ENCODE peak calls at places on chromosomes 3 and 15, in nine cellular contexts. Q is GM04503; X is CD4-positive, alpha-beta T cell; P is NCI-H1417; V is stimulated activated CD8-positive, alpha-beta memory T cell treated with anti-CD3 and anti-CD28 coated beads, Interleukin-2, amount 100 ng/mL, for 48 hours; K is NAMALWA; O is Daoy; F is type B pancreatic cell; R is fibroblast of the conjunctiva. G is an unnamed sample.

GRCh38 chr3:126523745-126524428 is at the start of gene CHST13:
- DNase-seq in R (no peak), O (peak), Q (no peak), F (no peak), K (no peak), P (peak), X (no peak), V (no peak), G (peak)

GRCh38 chr15:51735611-51736010 is 1.8 kb downstream of the LYSMD2 start:
- DNase-seq in K (peak), Q (no peak), R (no peak), P (no peak), X (peak), F (no peak), V (no peak), O (no peak), G (no peak)

GRCh38 chr15:30903497-30904187 is at the start of gene FAN1:
- DNase-seq in F (peak), P (peak), K (no peak), O (peak), R (peak), Q (peak), V (peak), X (peak), G (peak)

GRCh38 chr3:126539558-126540250 is 15.7 kb downstream of the CHST13 start:
- DNase-seq in F (peak), R (no peak), Q (no peak), X (no peak), K (no peak), V (no peak), O (no peak), P (no peak), G (no peak)

GRCh38 chr3:156358232-156358631 is 196.7 kb downstream of the SSR3 start:
- DNase-seq in R (no peak), Q (no peak), K (no peak), O (no peak), F (no peak), X (no peak), V (no peak), P (no peak), G (no peak)

GRCh38 chr3:186929186-186929585 is 1.1 kb upstream of the ST6GAL1 start:
- DNase-seq in R (no peak), V (no peak), Q (no peak), K (no peak), X (no peak), P (no peak), F (no peak), O (no peak), G (no peak)

GRCh38 chr3:49531715-49532114 is 22.6 kb upstream of the BSN start:
- DNase-seq in V (no peak), O (no peak), F (no peak), K (no peak), Q (no peak), P (no peak), R (no peak), X (no peak), G (no peak)

GRCh38 chr3:64209866-64210609 is 15.2 kb downstream of the PRICKLE2 start:
- DNase-seq in O (peak), X (no peak), K (no peak), P (no peak), R (no peak), F (no peak), V (no peak), Q (no peak), G (no peak)

GRCh38 chr3:114902691-114903101 is 244.4 kb downstream of the ZBTB20 start:
- DNase-seq in O (no peak), P (no peak), Q (no peak), F (no peak), V (no peak), K (no peak), R (no peak), X (no peak), G (no peak)

GRCh38 chr15:89430530-89431341 is 65.6 kb downstream of the RHCG start:
- DNase-seq in F (peak), X (peak), O (peak), P (peak), R (peak), Q (peak), K (peak), V (peak), G (peak)

GRCh38 chr3:194871143-194871863 is 185.6 kb downstream of the FAM43A start:
- DNase-seq in P (peak), Q (peak), F (peak), X (no peak), K (peak), V (no peak), R (peak), O (peak), G (peak)

GRCh38 chr3:12629560-12629959 is 34.4 kb downstream of the RAF1 start:
- DNase-seq in P (no peak), O (peak), K (no peak), X (no peak), Q (peak), F (no peak), V (no peak), R (peak), G (no peak)

GRCh38 chr3:123657111-123657510 is 72.3 kb upstream of the HACD2 start:
- DNase-seq in Q (no peak), X (no peak), O (no peak), K (no peak), F (no peak), V (no peak), P (no peak), R (no peak), G (no peak)

GRCh38 chr3:190076601-190077444 is 43.9 kb downstream of the P3H2 start:
- DNase-seq in P (no peak), V (no peak), O (peak), X (no peak), Q (peak), K (no peak), F (no peak), R (peak), G (no peak)

GRCh38 chr3:194871864-194872668 is 186.4 kb downstream of the FAM43A start:
- DNase-seq in Q (peak), F (no peak), P (no peak), V (no peak), O (peak), R (peak), K (no peak), X (no peak), G (no peak)

GRCh38 chr15:64211696-64212095 is 48.9 kb upstream of the PPIB start:
- DNase-seq in R (no peak), V (no peak), P (no peak), Q (no peak), K (no peak), F (no peak), X (no peak), O (no peak), G (no peak)

GRCh38 chr3:106397004-106397403 is 528.2 kb upstream of the CBLB start:
- DNase-seq in V (no peak), R (no peak), X (no peak), O (no peak), F (no peak), K (no peak), Q (no peak), P (no peak), G (no peak)

GRCh38 chr15:45454825-45455224 is 67.7 kb downstream of the SLC30A4 start:
- DNase-seq in P (no peak), R (peak), X (peak), F (no peak), K (peak), Q (peak), O (peak), V (peak), G (no peak)

GRCh38 chr3:18429021-18429745 is 4.0 kb upstream of the SATB1 start:
- DNase-seq in K (no peak), R (no peak), Q (no peak), X (no peak), P (no peak), O (no peak), F (no peak), V (no peak), G (no peak)

GRCh38 chr3:112365636-112366035 is 32.7 kb downstream of the CD200 start:
- DNase-seq in P (no peak), R (no peak), K (no peak), O (no peak), F (no peak), V (no peak), Q (no peak), X (no peak), G (no peak)

GRCh38 chr3:183815565-183815943 is 9.8 kb downstream of the MAP6D1 start:
- DNase-seq in F (no peak), V (no peak), Q (no peak), R (no peak), X (no peak), P (no peak), K (peak), O (no peak), G (no peak)

GRCh38 chr3:55065331-55065730 is 137.5 kb upstream of the LRTM1 start:
- DNase-seq in Q (no peak), X (no peak), K (no peak), V (no peak), R (no peak), O (no peak), F (no peak), P (no peak), G (no peak)

GRCh38 chr3:21551019-21551418 is 200.0 kb downstream of the ZNF385D start:
- DNase-seq in V (no peak), F (no peak), Q (no peak), O (no peak), R (no peak), X (no peak), P (no peak), K (no peak), G (peak)

GRCh38 chr3:146511402-146512134 is 32.8 kb downstream of the PLSCR1 start:
- DNase-seq in O (no peak), Q (no peak), P (no peak), K (no peak), V (no peak), X (no peak), R (no peak), F (no peak), G (no peak)

GRCh38 chr3:53841296-53841695 is 4.9 kb downstream of the CHDH start:
- DNase-seq in X (no peak), P (no peak), R (no peak), V (no peak), O (no peak), Q (no peak), F (no peak), K (no peak), G (no peak)

GRCh38 chr3:72275296-72275820 is 490.4 kb upstream of the PROK2 start:
- DNase-seq in Q (no peak), P (no peak), X (no peak), V (no peak), K (no peak), R (no peak), O (no peak), F (no peak), G (no peak)